ENCODE peak calls at places on chromosome 14, in nine cellular contexts. One of them, this sample, is unnamed.

GRCh38 chr14:90676859-90677258 is 139.4 kb downstream of the TTC7B start:
- DNase-seq in HS-5: no peak
- DNase-seq in esophagus squamous epithelium: no peak
- DNase-seq in activated naive CD8-positive, alpha-beta T cell treated with anti-CD3 and anti-CD28 coated beads, Interleukin-2, amount 50 U/mL, for 16 hours: no peak
- DNase-seq in K562: no peak
- DNase-seq in GM10248: no peak
- DNase-seq in cardiac muscle cell: no peak
- DNase-seq in mucosa of descending colon: no peak
- DNase-seq in non-pigmented ciliary epithelial cell: no peak
- DNase-seq in this sample: no peak

GRCh38 chr14:53955234-53955556 is 1.4 kb downstream of the BMP4 start:
- DNase-seq in mucosa of descending colon: no peak
- DNase-seq in HS-5: no peak
- DNase-seq in non-pigmented ciliary epithelial cell: no peak
- DNase-seq in activated naive CD8-positive, alpha-beta T cell treated with anti-CD3 and anti-CD28 coated beads, Interleukin-2, amount 50 U/mL, for 16 hours: no peak
- DNase-seq in esophagus squamous epithelium: no peak
- DNase-seq in GM10248: no peak
- DNase-seq in cardiac muscle cell: no peak
- DNase-seq in K562: no peak
- DNase-seq in this sample: no peak

GRCh38 chr14:103880986-103881926 is 33.9 kb upstream of the PPP1R13B start:
- DNase-seq in esophagus squamous epithelium: no peak
- DNase-seq in K562: no peak
- DNase-seq in mucosa of descending colon: no peak
- DNase-seq in non-pigmented ciliary epithelial cell: no peak
- DNase-seq in HS-5: no peak
- DNase-seq in cardiac muscle cell: no peak
- DNase-seq in activated naive CD8-positive, alpha-beta T cell treated with anti-CD3 and anti-CD28 coated beads, Interleukin-2, amount 50 U/mL, for 16 hours: no peak
- DNase-seq in GM10248: no peak
- DNase-seq in this sample: no peak

GRCh38 chr14:103527408-103528157 is 1.4 kb upstream of the TRMT61A start:
- DNase-seq in mucosa of descending colon: no peak
- DNase-seq in GM10248: peak
- DNase-seq in cardiac muscle cell: no peak
- DNase-seq in K562: no peak
- DNase-seq in HS-5: no peak
- DNase-seq in activated naive CD8-positive, alpha-beta T cell treated with anti-CD3 and anti-CD28 coated beads, Interleukin-2, amount 50 U/mL, for 16 hours: no peak
- DNase-seq in esophagus squamous epithelium: no peak
- DNase-seq in non-pigmented ciliary epithelial cell: no peak
- DNase-seq in this sample: no peak

GRCh38 chr14:49057838-49058510 is 528.2 kb downstream of the RPS29 start:
- DNase-seq in HS-5: no peak
- DNase-seq in non-pigmented ciliary epithelial cell: no peak
- DNase-seq in K562: no peak
- DNase-seq in mucosa of descending colon: no peak
- DNase-seq in cardiac muscle cell: no peak
- DNase-seq in GM10248: no peak
- DNase-seq in esophagus squamous epithelium: no peak
- DNase-seq in activated naive CD8-positive, alpha-beta T cell treated with anti-CD3 and anti-CD28 coated beads, Interleukin-2, amount 50 U/mL, for 16 hours: no peak
- DNase-seq in this sample: no peak

GRCh38 chr14:87133073-87133815 is 859.7 kb downstream of the GALC start:
- DNase-seq in non-pigmented ciliary epithelial cell: peak
- DNase-seq in K562: no peak
- DNase-seq in esophagus squamous epithelium: no peak
- DNase-seq in mucosa of descending colon: no peak
- DNase-seq in activated naive CD8-positive, alpha-beta T cell treated with anti-CD3 and anti-CD28 coated beads, Interleukin-2, amount 50 U/mL, for 16 hours: no peak
- DNase-seq in cardiac muscle cell: peak
- DNase-seq in HS-5: peak
- DNase-seq in GM10248: no peak
- DNase-seq in this sample: no peak

GRCh38 chr14:105249175-105250007 is 1.1 kb downstream of the BTBD6 start:
- DNase-seq in esophagus squamous epithelium: no peak
- DNase-seq in GM10248: no peak
- DNase-seq in mucosa of descending colon: no peak
- DNase-seq in cardiac muscle cell: peak
- DNase-seq in non-pigmented ciliary epithelial cell: no peak
- DNase-seq in HS-5: no peak
- DNase-seq in activated naive CD8-positive, alpha-beta T cell treated with anti-CD3 and anti-CD28 coated beads, Interleukin-2, amount 50 U/mL, for 16 hours: no peak
- DNase-seq in K562: no peak
- DNase-seq in this sample: no peak

GRCh38 chr14:95655461-95655860 is 30.8 kb upstream of the TCL1B start:
- DNase-seq in cardiac muscle cell: no peak
- DNase-seq in mucosa of descending colon: no peak
- DNase-seq in activated naive CD8-positive, alpha-beta T cell treated with anti-CD3 and anti-CD28 coated beads, Interleukin-2, amount 50 U/mL, for 16 hours: no peak
- DNase-seq in GM10248: no peak
- DNase-seq in non-pigmented ciliary epithelial cell: no peak
- DNase-seq in esophagus squamous epithelium: no peak
- DNase-seq in K562: no peak
- DNase-seq in HS-5: no peak
- DNase-seq in this sample: no peak

GRCh38 chr14:92386637-92387036 is 63.7 kb downstream of the SLC24A4 start:
- DNase-seq in HS-5: no peak
- DNase-seq in esophagus squamous epithelium: no peak
- DNase-seq in GM10248: no peak
- DNase-seq in mucosa of descending colon: no peak
- DNase-seq in non-pigmented ciliary epithelial cell: no peak
- DNase-seq in activated naive CD8-positive, alpha-beta T cell treated with anti-CD3 and anti-CD28 coated beads, Interleukin-2, amount 50 U/mL, for 16 hours: no peak
- DNase-seq in cardiac muscle cell: no peak
- DNase-seq in K562: no peak
- DNase-seq in this sample: no peak

GRCh38 chr14:22143360-22143759 is 445.7 kb downstream of the DAD1 start:
- DNase-seq in cardiac muscle cell: no peak
- DNase-seq in esophagus squamous epithelium: no peak
- DNase-seq in K562: no peak
- DNase-seq in HS-5: no peak
- DNase-seq in GM10248: no peak
- DNase-seq in activated naive CD8-positive, alpha-beta T cell treated with anti-CD3 and anti-CD28 coated beads, Interleukin-2, amount 50 U/mL, for 16 hours: no peak
- DNase-seq in non-pigmented ciliary epithelial cell: no peak
- DNase-seq in mucosa of descending colon: no peak
- DNase-seq in this sample: no peak

GRCh38 chr14:51210594-51210993 is 29.5 kb upstream of the TMX1 start:
- DNase-seq in cardiac muscle cell: no peak
- DNase-seq in HS-5: no peak
- DNase-seq in esophagus squamous epithelium: no peak
- DNase-seq in activated naive CD8-positive, alpha-beta T cell treated with anti-CD3 and anti-CD28 coated beads, Interleukin-2, amount 50 U/mL, for 16 hours: no peak
- DNase-seq in K562: no peak
- DNase-seq in non-pigmented ciliary epithelial cell: no peak
- DNase-seq in mucosa of descending colon: no peak
- DNase-seq in GM10248: no peak
- DNase-seq in this sample: no peak

GRCh38 chr14:103433902-103434563 is 48.8 kb downstream of the MARK3 start:
- DNase-seq in cardiac muscle cell: no peak
- DNase-seq in mucosa of descending colon: no peak
- DNase-seq in activated naive CD8-positive, alpha-beta T cell treated with anti-CD3 and anti-CD28 coated beads, Interleukin-2, amount 50 U/mL, for 16 hours: no peak
- DNase-seq in HS-5: no peak
- DNase-seq in GM10248: no peak
- DNase-seq in K562: no peak
- DNase-seq in esophagus squamous epithelium: no peak
- DNase-seq in non-pigmented ciliary epithelial cell: no peak
- DNase-seq in this sample: no peak

GRCh38 chr14:75566321-75566720 is 12.1 kb upstream of the FLVCR2 start:
- DNase-seq in non-pigmented ciliary epithelial cell: no peak
- DNase-seq in activated naive CD8-positive, alpha-beta T cell treated with anti-CD3 and anti-CD28 coated beads, Interleukin-2, amount 50 U/mL, for 16 hours: peak
- DNase-seq in HS-5: no peak
- DNase-seq in K562: no peak
- DNase-seq in GM10248: no peak
- DNase-seq in mucosa of descending colon: no peak
- DNase-seq in cardiac muscle cell: no peak
- DNase-seq in esophagus squamous epithelium: no peak
- DNase-seq in this sample: no peak

GRCh38 chr14:63564318-63564717 is 21.1 kb upstream of the PPP2R5E start:
- DNase-seq in cardiac muscle cell: no peak
- DNase-seq in esophagus squamous epithelium: no peak
- DNase-seq in non-pigmented ciliary epithelial cell: no peak
- DNase-seq in activated naive CD8-positive, alpha-beta T cell treated with anti-CD3 and anti-CD28 coated beads, Interleukin-2, amount 50 U/mL, for 16 hours: no peak
- DNase-seq in mucosa of descending colon: no peak
- DNase-seq in K562: no peak
- DNase-seq in GM10248: no peak
- DNase-seq in HS-5: no peak
- DNase-seq in this sample: no peak

GRCh38 chr14:94088516-94088915 is 7.4 kb downstream of the IFI27L1 start:
- DNase-seq in non-pigmented ciliary epithelial cell: no peak
- DNase-seq in K562: no peak
- DNase-seq in GM10248: no peak
- DNase-seq in esophagus squamous epithelium: no peak
- DNase-seq in mucosa of descending colon: no peak
- DNase-seq in HS-5: no peak
- DNase-seq in cardiac muscle cell: peak
- DNase-seq in activated naive CD8-positive, alpha-beta T cell treated with anti-CD3 and anti-CD28 coated beads, Interleukin-2, amount 50 U/mL, for 16 hours: no peak
- DNase-seq in this sample: no peak

GRCh38 chr14:68782091-68782981 is 10.5 kb downstream of the ZFP36L1 start:
- DNase-seq in K562: peak
- DNase-seq in non-pigmented ciliary epithelial cell: no peak
- DNase-seq in cardiac muscle cell: no peak
- DNase-seq in esophagus squamous epithelium: no peak
- DNase-seq in HS-5: no peak
- DNase-seq in mucosa of descending colon: no peak
- DNase-seq in activated naive CD8-positive, alpha-beta T cell treated with anti-CD3 and anti-CD28 coated beads, Interleukin-2, amount 50 U/mL, for 16 hours: no peak
- DNase-seq in GM10248: no peak
- DNase-seq in this sample: no peak

GRCh38 chr14:23910081-23910875 is 43.3 kb upstream of the DHRS4 start:
- DNase-seq in non-pigmented ciliary epithelial cell: peak
- DNase-seq in cardiac muscle cell: peak
- DNase-seq in GM10248: peak
- DNase-seq in activated naive CD8-positive, alpha-beta T cell treated with anti-CD3 and anti-CD28 coated beads, Interleukin-2, amount 50 U/mL, for 16 hours: no peak
- DNase-seq in mucosa of descending colon: no peak
- DNase-seq in esophagus squamous epithelium: no peak
- DNase-seq in HS-5: peak
- DNase-seq in K562: peak
- DNase-seq in this sample: no peak

GRCh38 chr14:62645649-62646048 is 399.6 kb downstream of the KCNH5 start:
- DNase-seq in non-pigmented ciliary epithelial cell: peak
- DNase-seq in esophagus squamous epithelium: no peak
- DNase-seq in cardiac muscle cell: no peak
- DNase-seq in activated naive CD8-positive, alpha-beta T cell treated with anti-CD3 and anti-CD28 coated beads, Interleukin-2, amount 50 U/mL, for 16 hours: no peak
- DNase-seq in GM10248: no peak
- DNase-seq in mucosa of descending colon: no peak
- DNase-seq in K562: no peak
- DNase-seq in HS-5: no peak
- DNase-seq in this sample: no peak

GRCh38 chr14:89401783-89402182 is 15.2 kb downstream of the FOXN3 start:
- DNase-seq in GM10248: no peak
- DNase-seq in activated naive CD8-positive, alpha-beta T cell treated with anti-CD3 and anti-CD28 coated beads, Interleukin-2, amount 50 U/mL, for 16 hours: no peak
- DNase-seq in mucosa of descending colon: no peak
- DNase-seq in HS-5: no peak
- DNase-seq in K562: no peak
- DNase-seq in esophagus squamous epithelium: no peak
- DNase-seq in cardiac muscle cell: no peak
- DNase-seq in non-pigmented ciliary epithelial cell: no peak
- DNase-seq in this sample: no peak

GRCh38 chr14:99199854-99200653 is 71.9 kb downstream of the BCL11B start:
- DNase-seq in cardiac muscle cell: no peak
- DNase-seq in HS-5: no peak
- DNase-seq in non-pigmented ciliary epithelial cell: no peak
- DNase-seq in esophagus squamous epithelium: no peak
- DNase-seq in mucosa of descending colon: no peak
- DNase-seq in K562: no peak
- DNase-seq in GM10248: no peak
- DNase-seq in activated naive CD8-positive, alpha-beta T cell treated with anti-CD3 and anti-CD28 coated beads, Interleukin-2, amount 50 U/mL, for 16 hours: no peak
- DNase-seq in this sample: no peak

GRCh38 chr14:50397461-50398196 is 948 bp upstream of the CDKL1 start:
- DNase-seq in HS-5: peak
- DNase-seq in K562: no peak
- DNase-seq in non-pigmented ciliary epithelial cell: no peak
- DNase-seq in activated naive CD8-positive, alpha-beta T cell treated with anti-CD3 and anti-CD28 coated beads, Interleukin-2, amount 50 U/mL, for 16 hours: no peak
- DNase-seq in mucosa of descending colon: no peak
- DNase-seq in esophagus squamous epithelium: no peak
- DNase-seq in GM10248: no peak
- DNase-seq in cardiac muscle cell: no peak
- DNase-seq in this sample: no peak

GRCh38 chr14:93064411-93065271 is 51.1 kb downstream of the ITPK1 start:
- DNase-seq in esophagus squamous epithelium: no peak
- DNase-seq in cardiac muscle cell: no peak
- DNase-seq in mucosa of descending colon: no peak
- DNase-seq in GM10248: no peak
- DNase-seq in activated naive CD8-positive, alpha-beta T cell treated with anti-CD3 and anti-CD28 coated beads, Interleukin-2, amount 50 U/mL, for 16 hours: no peak
- DNase-seq in K562: no peak
- DNase-seq in non-pigmented ciliary epithelial cell: no peak
- DNase-seq in HS-5: no peak
- DNase-seq in this sample: no peak

GRCh38 chr14:53325176-53325806 is 172.2 kb upstream of the DDHD1 start:
- DNase-seq in mucosa of descending colon: no peak
- DNase-seq in esophagus squamous epithelium: no peak
- DNase-seq in activated naive CD8-positive, alpha-beta T cell treated with anti-CD3 and anti-CD28 coated beads, Interleukin-2, amount 50 U/mL, for 16 hours: no peak
- DNase-seq in non-pigmented ciliary epithelial cell: no peak
- DNase-seq in K562: no peak
- DNase-seq in HS-5: no peak
- DNase-seq in GM10248: no peak
- DNase-seq in cardiac muscle cell: peak
- DNase-seq in this sample: no peak

GRCh38 chr14:103141117-103141796 is 18.0 kb downstream of the TNFAIP2 start:
- DNase-seq in HS-5: no peak
- DNase-seq in mucosa of descending colon: no peak
- DNase-seq in K562: peak
- DNase-seq in cardiac muscle cell: peak
- DNase-seq in GM10248: peak
- DNase-seq in esophagus squamous epithelium: no peak
- DNase-seq in activated naive CD8-positive, alpha-beta T cell treated with anti-CD3 and anti-CD28 coated beads, Interleukin-2, amount 50 U/mL, for 16 hours: no peak
- DNase-seq in non-pigmented ciliary epithelial cell: no peak
- DNase-seq in this sample: no peak

GRCh38 chr14:53027562-53027961 is 76.7 kb upstream of the FERMT2 start:
- DNase-seq in HS-5: no peak
- DNase-seq in non-pigmented ciliary epithelial cell: no peak
- DNase-seq in K562: no peak
- DNase-seq in cardiac muscle cell: no peak
- DNase-seq in activated naive CD8-positive, alpha-beta T cell treated with anti-CD3 and anti-CD28 coated beads, Interleukin-2, amount 50 U/mL, for 16 hours: no peak
- DNase-seq in mucosa of descending colon: no peak
- DNase-seq in GM10248: no peak
- DNase-seq in esophagus squamous epithelium: no peak
- DNase-seq in this sample: no peak

GRCh38 chr14:59870277-59871165 is at the start of gene RTN1:
- DNase-seq in esophagus squamous epithelium: no peak
- DNase-seq in cardiac muscle cell: peak
- DNase-seq in activated naive CD8-positive, alpha-beta T cell treated with anti-CD3 and anti-CD28 coated beads, Interleukin-2, amount 50 U/mL, for 16 hours: no peak
- DNase-seq in K562: peak
- DNase-seq in HS-5: peak
- DNase-seq in non-pigmented ciliary epithelial cell: no peak
- DNase-seq in mucosa of descending colon: peak
- DNase-seq in GM10248: peak
- DNase-seq in this sample: no peak

GRCh38 chr14:55333785-55334485 is 62.7 kb downstream of the FBXO34 start:
- DNase-seq in esophagus squamous epithelium: no peak
- DNase-seq in activated naive CD8-positive, alpha-beta T cell treated with anti-CD3 and anti-CD28 coated beads, Interleukin-2, amount 50 U/mL, for 16 hours: no peak
- DNase-seq in K562: no peak
- DNase-seq in GM10248: no peak
- DNase-seq in cardiac muscle cell: no peak
- DNase-seq in HS-5: no peak
- DNase-seq in non-pigmented ciliary epithelial cell: no peak
- DNase-seq in mucosa of descending colon: no peak
- DNase-seq in this sample: no peak

GRCh38 chr14:34733245-34733644 is 18.9 kb upstream of the CFL2 start:
- DNase-seq in activated naive CD8-positive, alpha-beta T cell treated with anti-CD3 and anti-CD28 coated beads, Interleukin-2, amount 50 U/mL, for 16 hours: no peak
- DNase-seq in GM10248: no peak
- DNase-seq in HS-5: no peak
- DNase-seq in non-pigmented ciliary epithelial cell: no peak
- DNase-seq in cardiac muscle cell: no peak
- DNase-seq in mucosa of descending colon: no peak
- DNase-seq in K562: no peak
- DNase-seq in esophagus squamous epithelium: no peak
- DNase-seq in this sample: no peak

GRCh38 chr14:75250800-75251199 is 27.8 kb upstream of the FOS start:
- DNase-seq in cardiac muscle cell: no peak
- DNase-seq in esophagus squamous epithelium: no peak
- DNase-seq in HS-5: no peak
- DNase-seq in mucosa of descending colon: no peak
- DNase-seq in GM10248: no peak
- DNase-seq in activated naive CD8-positive, alpha-beta T cell treated with anti-CD3 and anti-CD28 coated beads, Interleukin-2, amount 50 U/mL, for 16 hours: no peak
- DNase-seq in K562: no peak
- DNase-seq in non-pigmented ciliary epithelial cell: no peak
- DNase-seq in this sample: no peak